ENCODE peak calls at places on chromosomes 11 and 22, in eight cellular contexts. One of them, this sample, is unnamed.

GRCh38 chr22:33210129-33210784 is 152.1 kb upstream of the SYN3 start:
- DNase-seq in psoas muscle: no peak
- DNase-seq in PC-3: peak; percentile 46
- DNase-seq in cardiac muscle cell: peak; percentile 65
- DNase-seq in HFF-Myc: peak; percentile 11
- DNase-seq in fibroblast of mammary gland: peak; percentile 49
- DNase-seq in gastrocnemius medialis: no peak
- DNase-seq in Calu3: peak; percentile 51
- DNase-seq in this sample: peak; percentile 85

GRCh38 chr11:95647805-95648379 is 141.7 kb downstream of the FAM76B start:
- DNase-seq in psoas muscle: no peak
- DNase-seq in cardiac muscle cell: no peak
- DNase-seq in Calu3: no peak
- DNase-seq in fibroblast of mammary gland: no peak
- DNase-seq in gastrocnemius medialis: no peak
- DNase-seq in HFF-Myc: no peak
- DNase-seq in PC-3: no peak
- DNase-seq in this sample: no peak

GRCh38 chr11:125072961-125073590 is 10.0 kb downstream of the SLC37A2 start:
- DNase-seq in gastrocnemius medialis: no peak
- DNase-seq in fibroblast of mammary gland: no peak
- DNase-seq in psoas muscle: no peak
- DNase-seq in cardiac muscle cell: no peak
- DNase-seq in Calu3: no peak
- DNase-seq in PC-3: no peak
- DNase-seq in HFF-Myc: no peak
- DNase-seq in this sample: peak; percentile 45

GRCh38 chr11:74179234-74180126 is 8.4 kb downstream of the PPME1 start:
- DNase-seq in Calu3: no peak
- DNase-seq in cardiac muscle cell: no peak
- DNase-seq in gastrocnemius medialis: no peak
- DNase-seq in psoas muscle: no peak
- DNase-seq in HFF-Myc: no peak
- DNase-seq in fibroblast of mammary gland: peak; percentile 46
- DNase-seq in PC-3: peak; percentile 23
- DNase-seq in this sample: no peak

GRCh38 chr11:35683728-35684339 is 21.3 kb downstream of the TRIM44 start:
- DNase-seq in PC-3: peak; percentile 14
- DNase-seq in Calu3: no peak
- DNase-seq in gastrocnemius medialis: no peak
- DNase-seq in psoas muscle: no peak
- DNase-seq in fibroblast of mammary gland: peak; percentile 79
- DNase-seq in HFF-Myc: no peak
- DNase-seq in cardiac muscle cell: no peak
- DNase-seq in this sample: no peak

GRCh38 chr11:45662665-45663485 is 2.5 kb downstream of the CHST1 start:
- DNase-seq in cardiac muscle cell: no peak
- DNase-seq in Calu3: no peak
- DNase-seq in gastrocnemius medialis: no peak
- DNase-seq in fibroblast of mammary gland: peak; percentile 92
- DNase-seq in HFF-Myc: peak; percentile 43
- DNase-seq in PC-3: peak; percentile 4
- DNase-seq in psoas muscle: no peak
- DNase-seq in this sample: no peak

GRCh38 chr11:126880872-126881271 is 119.7 kb downstream of the KIRREL3 start:
- DNase-seq in Calu3: no peak
- DNase-seq in cardiac muscle cell: no peak
- DNase-seq in fibroblast of mammary gland: no peak
- DNase-seq in gastrocnemius medialis: no peak
- DNase-seq in psoas muscle: no peak
- DNase-seq in HFF-Myc: no peak
- DNase-seq in PC-3: no peak
- DNase-seq in this sample: no peak

GRCh38 chr22:37167981-37168647 is 18.4 kb upstream of the IL2RB start:
- DNase-seq in fibroblast of mammary gland: no peak
- DNase-seq in cardiac muscle cell: no peak
- DNase-seq in HFF-Myc: no peak
- DNase-seq in gastrocnemius medialis: no peak
- DNase-seq in Calu3: no peak
- DNase-seq in PC-3: no peak
- DNase-seq in psoas muscle: no peak
- DNase-seq in this sample: no peak

GRCh38 chr11:96311120-96311568 is 31.9 kb downstream of the MAML2 start:
- DNase-seq in gastrocnemius medialis: no peak
- DNase-seq in PC-3: peak; percentile 78
- DNase-seq in fibroblast of mammary gland: peak; percentile 71
- DNase-seq in HFF-Myc: no peak
- DNase-seq in Calu3: no peak
- DNase-seq in psoas muscle: no peak
- DNase-seq in cardiac muscle cell: no peak
- DNase-seq in this sample: no peak

GRCh38 chr11:1513326-1514296 is 27.0 kb upstream of the MOB2 start:
- DNase-seq in HFF-Myc: no peak
- DNase-seq in fibroblast of mammary gland: no peak
- DNase-seq in Calu3: no peak
- DNase-seq in cardiac muscle cell: no peak
- DNase-seq in psoas muscle: peak; percentile 39
- DNase-seq in gastrocnemius medialis: no peak
- DNase-seq in PC-3: no peak
- DNase-seq in this sample: no peak

DNA sequence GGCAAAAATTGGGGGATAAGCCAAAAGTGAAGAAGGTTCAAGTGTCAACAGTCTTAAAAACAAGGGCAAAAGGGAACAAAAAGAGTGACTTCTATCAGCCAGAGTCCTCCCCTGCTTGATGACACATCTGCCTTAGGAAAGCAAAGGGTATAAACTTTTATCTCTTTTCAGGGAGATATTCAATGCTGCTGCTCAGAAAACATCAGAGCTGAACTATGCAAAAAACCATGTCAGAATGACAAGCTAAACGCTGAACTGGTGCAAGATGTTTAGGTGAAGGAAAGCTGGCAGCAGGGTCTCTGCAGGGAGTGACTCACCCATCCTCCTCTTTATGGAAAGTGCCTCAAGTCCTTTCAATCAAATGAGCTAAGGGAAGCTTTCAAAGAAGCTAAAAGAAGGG is 24.7 kb downstream of the ALG9 start:
- DNase-seq in fibroblast of mammary gland: peak; percentile 82
- DNase-seq in gastrocnemius medialis: no peak
- DNase-seq in cardiac muscle cell: no peak
- DNase-seq in Calu3: no peak
- DNase-seq in HFF-Myc: no peak
- DNase-seq in psoas muscle: no peak
- DNase-seq in PC-3: peak; percentile 72
- DNase-seq in this sample: no peak
- TF ChIP-seq CTCF in fibroblast of mammary gland: no peak
- TF ChIP-seq CTCF in gastrocnemius medialis: no peak
- TF ChIP-seq CTCF in cardiac muscle cell: no peak
- TF ChIP-seq CTCF in Calu3: no peak
- TF ChIP-seq CTCF in HFF-Myc: no peak
- TF ChIP-seq CTCF in psoas muscle: no peak
- TF ChIP-seq CTCF in PC-3: no peak
- TF ChIP-seq CTCF in this sample: no peak

GRCh38 chr11:86781546-86781945 is 18.8 kb upstream of the PRSS23 start:
- DNase-seq in gastrocnemius medialis: no peak
- DNase-seq in fibroblast of mammary gland: no peak
- DNase-seq in PC-3: no peak
- DNase-seq in cardiac muscle cell: no peak
- DNase-seq in Calu3: no peak
- DNase-seq in psoas muscle: no peak
- DNase-seq in HFF-Myc: no peak
- DNase-seq in this sample: no peak
- TF ChIP-seq CTCF in gastrocnemius medialis: no peak
- TF ChIP-seq CTCF in fibroblast of mammary gland: peak; percentile 2
- TF ChIP-seq CTCF in PC-3: no peak
- TF ChIP-seq CTCF in cardiac muscle cell: no peak
- TF ChIP-seq CTCF in Calu3: no peak
- TF ChIP-seq CTCF in psoas muscle: no peak
- TF ChIP-seq CTCF in HFF-Myc: no peak
- TF ChIP-seq CTCF in this sample: no peak

DNA sequence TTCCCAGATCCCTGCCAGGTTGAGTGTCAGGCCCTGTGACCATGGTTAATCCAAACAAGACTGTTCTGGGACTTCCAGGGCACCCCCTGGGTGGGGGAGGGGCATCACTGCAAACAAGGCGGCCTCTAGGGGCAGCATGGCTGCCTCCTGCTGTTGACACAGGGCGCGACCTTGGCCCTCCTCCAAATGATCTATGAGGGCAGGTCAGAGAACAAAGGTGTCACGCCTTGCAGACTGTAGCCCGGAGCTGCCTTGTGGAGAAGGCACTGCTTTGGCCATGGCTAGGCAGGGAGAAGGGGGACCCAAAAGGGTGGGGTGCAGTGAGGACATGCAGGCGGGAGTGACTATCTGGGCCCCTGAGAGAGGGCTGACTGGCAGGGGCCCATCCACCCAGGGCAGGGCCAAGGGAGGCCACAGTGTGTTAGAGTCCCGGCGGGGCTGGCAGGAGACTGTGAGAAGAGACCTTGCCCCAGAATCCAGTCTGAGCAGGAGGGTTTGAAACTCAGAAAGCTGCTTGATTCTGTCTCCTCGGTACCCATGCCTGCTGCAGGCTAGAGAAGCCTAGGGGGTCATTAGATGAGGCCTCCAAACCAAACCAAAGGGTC is 35.6 kb downstream of the KCNC1 start:
- DNase-seq in HFF-Myc: no peak
- DNase-seq in fibroblast of mammary gland: no peak
- DNase-seq in gastrocnemius medialis: no peak
- DNase-seq in Calu3: peak; percentile 43
- DNase-seq in cardiac muscle cell: peak; percentile 6
- DNase-seq in PC-3: no peak
- DNase-seq in psoas muscle: peak; percentile 55
- DNase-seq in this sample: no peak
- TF ChIP-seq CTCF in HFF-Myc: peak; percentile 23
- TF ChIP-seq CTCF in fibroblast of mammary gland: peak; percentile 9
- TF ChIP-seq CTCF in gastrocnemius medialis: no peak
- TF ChIP-seq CTCF in Calu3: no peak
- TF ChIP-seq CTCF in cardiac muscle cell: peak; percentile 13
- TF ChIP-seq CTCF in PC-3: peak; percentile 35
- TF ChIP-seq CTCF in psoas muscle: peak; percentile 9
- TF ChIP-seq CTCF in this sample: no peak

GRCh38 chr22:39530692-39531331 is 1.7 kb downstream of the RPS19BP1 start:
- DNase-seq in Calu3: peak; percentile 35
- DNase-seq in psoas muscle: no peak
- DNase-seq in PC-3: peak; percentile 57
- DNase-seq in HFF-Myc: no peak
- DNase-seq in fibroblast of mammary gland: peak; percentile 56
- DNase-seq in gastrocnemius medialis: no peak
- DNase-seq in cardiac muscle cell: peak; percentile 44
- DNase-seq in this sample: no peak
- TF ChIP-seq CTCF in Calu3: peak; percentile 32
- TF ChIP-seq CTCF in psoas muscle: no peak
- TF ChIP-seq CTCF in PC-3: peak; percentile 38
- TF ChIP-seq CTCF in HFF-Myc: no peak
- TF ChIP-seq CTCF in fibroblast of mammary gland: peak; percentile 32
- TF ChIP-seq CTCF in gastrocnemius medialis: no peak
- TF ChIP-seq CTCF in cardiac muscle cell: peak; percentile 36
- TF ChIP-seq CTCF in this sample: no peak

DNA sequence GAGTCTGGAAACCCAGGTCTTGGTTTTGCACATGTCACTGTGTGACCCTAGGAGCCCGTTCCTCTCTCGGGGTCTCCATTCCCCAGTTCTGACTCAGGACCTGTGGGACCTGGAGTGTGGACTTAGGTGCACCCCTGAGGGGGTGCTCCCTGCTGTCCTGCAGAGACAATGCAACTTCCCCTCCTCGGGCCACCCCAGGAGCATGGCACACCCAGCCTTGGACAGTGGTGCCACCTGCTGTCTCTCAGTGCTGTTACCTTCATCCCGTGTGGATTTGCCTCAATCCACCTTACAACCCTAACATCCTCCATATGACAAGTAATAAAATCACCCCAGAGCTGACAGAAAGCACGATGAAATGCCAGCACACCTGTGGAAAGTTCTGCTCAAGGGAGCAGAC is 27.5 kb upstream of the CRYBB3 start:
- DNase-seq in psoas muscle: peak; percentile 46
- DNase-seq in HFF-Myc: no peak
- DNase-seq in Calu3: peak; percentile 72
- DNase-seq in fibroblast of mammary gland: no peak
- DNase-seq in cardiac muscle cell: no peak
- DNase-seq in gastrocnemius medialis: no peak
- DNase-seq in PC-3: peak; percentile 34
- DNase-seq in this sample: peak; percentile 47
- TF ChIP-seq CTCF in psoas muscle: peak; percentile 64
- TF ChIP-seq CTCF in HFF-Myc: no peak
- TF ChIP-seq CTCF in Calu3: peak; percentile 76
- TF ChIP-seq CTCF in fibroblast of mammary gland: no peak
- TF ChIP-seq CTCF in cardiac muscle cell: peak; percentile 39
- TF ChIP-seq CTCF in gastrocnemius medialis: peak; percentile 66
- TF ChIP-seq CTCF in PC-3: peak; percentile 64
- TF ChIP-seq CTCF in this sample: no peak

GRCh38 chr22:22702874-22703570 is 58.6 kb downstream of the GGTLC2 start:
- DNase-seq in Calu3: no peak
- DNase-seq in gastrocnemius medialis: no peak
- DNase-seq in psoas muscle: no peak
- DNase-seq in cardiac muscle cell: no peak
- DNase-seq in PC-3: no peak
- DNase-seq in HFF-Myc: no peak
- DNase-seq in fibroblast of mammary gland: no peak
- DNase-seq in this sample: no peak
- TF ChIP-seq CTCF in Calu3: no peak
- TF ChIP-seq CTCF in gastrocnemius medialis: no peak
- TF ChIP-seq CTCF in psoas muscle: no peak
- TF ChIP-seq CTCF in cardiac muscle cell: no peak
- TF ChIP-seq CTCF in PC-3: no peak
- TF ChIP-seq CTCF in HFF-Myc: no peak
- TF ChIP-seq CTCF in fibroblast of mammary gland: no peak
- TF ChIP-seq CTCF in this sample: no peak